ENCODE peak calls at places on chromosomes 12 and 14, in nine cellular contexts. D is AG10803, B is heart left ventricle, Z is fibroblast of the aortic adventitia, T is cardiac fibroblast, N is bronchial epithelial cell, Y is colonic mucosa, P is endothelial cell, J is choroid plexus epithelial cell. K is an unnamed sample.

GRCh38 chr12:113292091-113292490 is 42.8 kb downstream of the SLC8B1 start:
- DNase-seq in D (peak), B (no peak), Z (peak), T (peak), N (peak), Y (no peak), P (no peak), J (peak), K (peak)

GRCh38 chr14:59269431-59269830 is 81.0 kb downstream of the DAAM1 start:
- DNase-seq in D (no peak), B (no peak), Z (no peak), T (no peak), N (no peak), Y (no peak), P (no peak), J (no peak), K (no peak)

GRCh38 chr12:125186471-125187147 is 121.4 kb downstream of the AACS start:
- DNase-seq in D (no peak), B (no peak), Z (peak), T (no peak), N (no peak), Y (no peak), P (no peak), J (peak), K (no peak)

GRCh38 chr14:20799955-20800544 is 2.6 kb downstream of the RNASE1 start:
- DNase-seq in D (no peak), B (peak), Z (no peak), T (peak), N (no peak), Y (no peak), P (peak), J (no peak), K (no peak)

GRCh38 chr14:20002319-20002718 is 356 bp downstream of the OR4Q2 start:
- DNase-seq in D (no peak), B (no peak), Z (no peak), T (no peak), N (no peak), Y (no peak), P (no peak), J (no peak), K (no peak)

GRCh38 chr12:27013606-27014084 is 539 bp downstream of the TM7SF3 start:
- DNase-seq in D (peak), B (no peak), Z (peak), T (peak), N (peak), Y (peak), P (no peak), J (peak), K (no peak)

GRCh38 chr14:96297000-96297399 is 41.0 kb downstream of the BDKRB1 start:
- DNase-seq in D (peak), B (no peak), Z (peak), T (peak), N (peak), Y (no peak), P (no peak), J (peak), K (no peak)

GRCh38 chr14:56585461-56586084 is 6.0 kb downstream of the TMEM260 start:
- DNase-seq in D (no peak), B (no peak), Z (no peak), T (no peak), N (peak), Y (no peak), P (no peak), J (no peak), K (no peak)

GRCh38 chr12:121916719-121917118 is 1.7 kb upstream of the CFAP251 start:
- DNase-seq in D (peak), B (no peak), Z (peak), T (peak), N (no peak), Y (no peak), P (peak), J (peak), K (no peak)

GRCh38 chr14:38255673-38256357 is at the start of gene CLEC14A:
- DNase-seq in D (peak), B (peak), Z (no peak), T (no peak), N (no peak), Y (peak), P (peak), J (peak), K (no peak)

GRCh38 chr14:92403981-92404380 is 81.0 kb downstream of the SLC24A4 start:
- DNase-seq in D (no peak), B (no peak), Z (no peak), T (no peak), N (no peak), Y (no peak), P (no peak), J (no peak), K (no peak)

GRCh38 chr14:100417466-100417865 is 94.3 kb downstream of the SLC25A47 start:
- DNase-seq in D (peak), B (no peak), Z (peak), T (peak), N (peak), Y (peak), P (peak), J (peak), K (peak)

GRCh38 chr12:91413591-91413990 is 231.0 kb upstream of the DCN start:
- DNase-seq in D (peak), B (no peak), Z (peak), T (peak), N (peak), Y (peak), P (no peak), J (peak), K (no peak)

GRCh38 chr14:35340616-35341453 is 48.7 kb downstream of the PSMA6 start:
- DNase-seq in D (no peak), B (no peak), Z (no peak), T (no peak), N (no peak), Y (peak), P (no peak), J (no peak), K (no peak)

GRCh38 chr12:27626239-27626638 is 70.0 kb upstream of the REP15 start:
- DNase-seq in D (no peak), B (no peak), Z (no peak), T (no peak), N (peak), Y (no peak), P (no peak), J (no peak), K (no peak)

GRCh38 chr14:80798878-80799277 is 142.7 kb downstream of the CEP128 start:
- DNase-seq in D (no peak), B (no peak), Z (no peak), T (no peak), N (no peak), Y (no peak), P (no peak), J (no peak), K (no peak)

DNA sequence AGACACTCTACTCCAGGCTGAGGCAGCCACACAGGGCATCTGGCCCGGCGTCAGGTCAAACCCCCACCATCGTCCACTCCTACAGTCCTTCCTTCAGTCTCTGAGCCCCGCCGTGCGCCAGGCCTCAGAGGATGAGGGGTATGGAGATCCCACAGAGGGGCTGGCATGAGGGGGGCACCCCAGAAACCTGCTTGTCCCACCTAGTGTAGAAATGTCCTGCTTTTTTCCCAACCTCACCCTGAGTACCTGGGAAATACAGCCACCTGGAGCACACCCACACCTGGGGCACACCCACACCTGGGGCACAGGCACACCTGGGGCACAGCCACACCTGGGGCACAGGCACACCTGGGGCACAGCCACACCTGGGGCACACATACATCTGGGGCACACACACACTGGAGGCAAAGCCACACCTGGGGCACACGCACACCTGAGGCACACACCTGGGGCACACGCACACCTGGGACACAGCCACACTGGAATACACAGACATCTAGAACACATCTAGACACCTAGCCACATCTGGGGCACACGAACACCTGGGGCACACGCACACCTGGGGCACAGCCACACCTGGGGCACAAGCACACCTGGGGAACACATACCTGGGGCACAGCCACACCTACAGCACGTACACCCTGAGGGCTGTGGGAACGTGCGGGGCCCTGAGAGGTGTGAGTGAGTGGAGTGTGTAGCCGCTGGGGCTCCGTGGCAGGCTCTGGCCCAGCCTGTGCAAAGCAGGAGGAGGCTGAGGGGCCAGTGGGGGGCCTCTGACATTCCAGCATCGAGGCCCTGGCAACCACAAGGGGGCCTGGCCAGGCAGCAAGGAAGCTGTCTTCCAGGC is 18.4 kb downstream of the AKT1 start:
- DNase-seq in D (no peak), B (no peak), Z (no peak), T (no peak), N (no peak), Y (no peak), P (no peak), J (no peak), K (no peak)
- TF ChIP-seq CTCF in D (no peak), B (no peak), Z (no peak), T (no peak), N (no peak), Y (no peak), P (no peak), J (peak), K (no peak)

DNA sequence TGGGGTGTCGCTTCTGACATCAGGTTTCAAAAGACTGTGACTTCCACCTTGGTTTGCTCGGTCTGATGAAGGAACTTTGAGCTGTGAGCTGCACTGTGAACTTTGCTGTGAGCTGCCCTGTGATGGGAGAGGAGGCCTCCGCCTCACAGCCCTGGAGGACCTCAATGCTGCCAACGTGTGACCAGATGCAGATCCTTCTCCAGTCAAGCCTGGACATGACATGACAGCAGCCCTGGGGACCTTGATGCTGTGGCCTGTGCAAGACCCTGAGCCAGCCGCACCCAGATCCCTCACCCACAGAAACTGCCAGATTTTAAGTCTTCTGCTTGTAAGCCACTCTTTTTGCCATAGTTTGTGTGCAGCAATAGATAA is 13.3 kb upstream of the LRTM2 start:
- DNase-seq in D (no peak), B (no peak), Z (no peak), T (no peak), N (no peak), Y (no peak), P (no peak), J (no peak), K (no peak)
- TF ChIP-seq CTCF in D (no peak), B (no peak), Z (no peak), T (no peak), N (no peak), Y (no peak), P (no peak), J (no peak), K (no peak)

DNA sequence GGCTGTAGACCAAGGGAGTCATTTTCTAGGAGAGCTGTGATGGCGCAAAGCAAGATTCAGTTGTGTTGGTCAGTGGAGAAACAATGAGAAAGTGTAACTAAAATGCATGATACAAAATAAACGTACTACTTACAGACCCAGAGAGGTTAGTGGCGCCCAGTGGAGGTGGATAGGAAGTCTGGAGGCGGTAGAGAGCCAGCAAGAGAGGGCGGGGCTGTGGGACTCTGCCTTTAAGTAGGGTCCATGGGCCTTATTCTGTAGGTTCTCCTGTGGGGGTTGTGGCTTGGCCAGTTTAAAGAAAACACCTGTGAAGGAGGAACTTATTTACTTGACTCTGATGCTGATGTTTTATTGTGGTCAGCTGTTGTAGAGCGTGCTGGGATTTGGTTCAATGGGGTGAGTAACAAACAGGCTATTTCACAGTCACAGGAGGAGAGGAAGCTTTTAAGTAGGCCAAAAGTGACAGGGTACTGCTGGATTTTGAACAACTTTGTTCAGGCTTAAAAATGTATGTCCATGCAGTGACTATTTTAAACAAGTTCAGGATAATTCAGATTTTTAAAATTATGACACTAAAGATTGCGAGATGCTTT is 1097.7 kb downstream of the TMTC2 start:
- DNase-seq in D (peak), B (no peak), Z (no peak), T (no peak), N (peak), Y (no peak), P (no peak), J (no peak), K (no peak)
- TF ChIP-seq CTCF in D (no peak), B (no peak), Z (no peak), T (no peak), N (no peak), Y (no peak), P (no peak), J (no peak), K (no peak)

GRCh38 chr12:118714051-118714460 is 267.3 kb upstream of the SRRM4 start:
- DNase-seq in D (no peak), B (no peak), Z (no peak), T (no peak), N (peak), Y (peak), P (peak), J (no peak), K (no peak)
- TF ChIP-seq CTCF in D (peak), B (peak), Z (no peak), T (peak), N (peak), Y (no peak), P (peak), J (no peak), K (no peak)

GRCh38 chr12:98743362-98743953 is 98.4 kb downstream of the APAF1 start:
- DNase-seq in D (no peak), B (no peak), Z (no peak), T (peak), N (peak), Y (no peak), P (peak), J (peak), K (no peak)
- TF ChIP-seq CTCF in D (peak), B (no peak), Z (peak), T (peak), N (peak), Y (peak), P (peak), J (peak), K (peak)

GRCh38 chr12:107760817-107761501 is at the start of gene PRDM4:
- DNase-seq in D (peak), B (peak), Z (peak), T (peak), N (peak), Y (peak), P (peak), J (peak), K (peak)
- TF ChIP-seq CTCF in D (no peak), B (peak), Z (no peak), T (no peak), N (no peak), Y (no peak), P (peak), J (no peak), K (no peak)

GRCh38 chr14:39957987-39958386 is 525.8 kb upstream of the FBXO33 start:
- DNase-seq in D (no peak), B (no peak), Z (no peak), T (no peak), N (no peak), Y (no peak), P (no peak), J (no peak), K (no peak)

GRCh38 chr14:39957290-39957689 is 525.1 kb upstream of the FBXO33 start:
- DNase-seq in D (no peak), B (no peak), Z (no peak), T (no peak), N (no peak), Y (no peak), P (no peak), J (no peak), K (no peak)

DNA sequence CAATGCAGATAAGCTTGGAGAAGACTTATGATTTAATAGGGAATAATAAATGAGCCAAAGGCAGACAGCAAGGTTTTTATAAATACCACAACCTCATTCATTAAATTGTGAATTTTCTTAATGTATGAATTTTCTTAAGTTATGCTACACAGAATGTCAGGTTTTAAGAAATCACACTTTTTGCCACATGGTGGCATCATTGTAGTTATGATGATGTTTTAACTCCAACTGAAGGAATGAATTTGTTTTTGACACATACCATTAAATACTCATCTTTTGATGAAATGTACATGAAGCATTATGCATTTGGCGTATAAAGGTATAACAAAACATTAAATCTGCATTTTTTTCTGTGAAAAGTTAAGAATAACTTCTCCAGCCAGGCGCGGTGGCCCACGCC is 524.1 kb upstream of the FBXO33 start:
- DNase-seq in D (no peak), B (no peak), Z (no peak), T (no peak), N (no peak), Y (no peak), P (no peak), J (no peak), K (no peak)
- TF ChIP-seq CTCF in D (no peak), B (no peak), Z (no peak), T (no peak), N (no peak), Y (no peak), P (no peak), J (no peak), K (no peak)

K was measured in AG09319.